ENCODE peak calls at places on chromosomes 1 and 21, in ten cellular contexts. L, W, X, B, A, H, C, R, O and S are unnamed samples.

GRCh38 chr1:203152158-203153034 is 23.2 kb downstream of the MYBPH start:
- DNase-seq in L (no peak), W (peak; percentile 42), X (peak; percentile 60), B (no peak), A (no peak), H (peak; percentile 95), C (no peak), R (peak; percentile 77), O (no peak), S (peak; percentile 96)

GRCh38 chr21:38819719-38820147 is 14.0 kb downstream of the ETS2 start:
- DNase-seq in L (no peak), W (no peak), X (no peak), B (no peak), A (peak; percentile 75), H (peak; percentile 71), C (peak; percentile 19), R (peak; percentile 83), O (no peak), S (no peak)

GRCh38 chr1:62337535-62337784 is 18.2 kb upstream of the KANK4 start:
- DNase-seq in L (no peak), W (no peak), X (no peak), B (no peak), A (no peak), H (no peak), C (no peak), R (no peak), O (no peak), S (no peak)

GRCh38 chr21:37658994-37659458 is 257.2 kb downstream of the KCNJ6 start:
- DNase-seq in L (no peak), W (no peak), X (no peak), B (no peak), A (no peak), H (peak; percentile 83), C (peak; percentile 74), R (peak; percentile 93), O (peak; percentile 67), S (peak; percentile 83)

GRCh38 chr1:104768466-104768865 is 1018.8 kb downstream of the AMY1C start:
- DNase-seq in L (no peak), W (no peak), X (no peak), B (no peak), A (no peak), H (no peak), C (no peak), R (no peak), O (no peak), S (no peak)

GRCh38 chr1:198496216-198497143 is 44.0 kb downstream of the ATP6V1G3 start:
- DNase-seq in L (no peak), W (no peak), X (no peak), B (no peak), A (no peak), H (peak; percentile 74), C (peak; percentile 59), R (peak; percentile 56), O (no peak), S (no peak)

GRCh38 chr1:232039303-232039702 is 412.7 kb downstream of the DISC1 start:
- DNase-seq in L (no peak), W (no peak), X (no peak), B (no peak), A (no peak), H (peak; percentile 78), C (no peak), R (peak; percentile 33), O (no peak), S (no peak)

GRCh38 chr1:4019606-4020331 is 119.7 kb upstream of the C1orf174 start:
- DNase-seq in L (peak; percentile 25), W (no peak), X (no peak), B (no peak), A (no peak), H (no peak), C (no peak), R (no peak), O (peak; percentile 52), S (no peak)

GRCh38 chr1:191643060-191643459 is 515.2 kb upstream of the RGS18 start:
- DNase-seq in L (no peak), W (no peak), X (no peak), B (no peak), A (no peak), H (no peak), C (no peak), R (no peak), O (no peak), S (no peak)

GRCh38 chr21:23664193-23664694 is 1943.0 kb downstream of the MRPL39 start:
- DNase-seq in L (no peak), W (no peak), X (no peak), B (no peak), A (no peak), H (no peak), C (no peak), R (no peak), O (no peak), S (no peak)

GRCh38 chr1:7810395-7810794 is 26.3 kb downstream of the PER3 start:
- DNase-seq in L (no peak), W (no peak), X (no peak), B (no peak), A (no peak), H (peak; percentile 85), C (no peak), R (peak; percentile 95), O (no peak), S (peak; percentile 66)

GRCh38 chr1:170537798-170538503 is 6.0 kb downstream of the GORAB start:
- DNase-seq in L (no peak), W (no peak), X (no peak), B (no peak), A (no peak), H (peak; percentile 49), C (no peak), R (peak; percentile 52), O (no peak), S (no peak)

GRCh38 chr1:23446644-23447310 is 22.2 kb upstream of the TCEA3 start:
- DNase-seq in L (no peak), W (no peak), X (no peak), B (no peak), A (no peak), H (no peak), C (no peak), R (peak; percentile 45), O (no peak), S (no peak)

GRCh38 chr1:156337052-156337887 is 822 bp downstream of the CCT3 start:
- DNase-seq in L (no peak), W (no peak), X (no peak), B (no peak), A (no peak), H (peak; percentile 29), C (no peak), R (no peak), O (no peak), S (no peak)

GRCh38 chr1:62621907-62622306 is 24.6 kb downstream of the ANGPTL3 start:
- DNase-seq in L (no peak), W (no peak), X (no peak), B (no peak), A (no peak), H (peak; percentile 91), C (peak; percentile 88), R (peak; percentile 95), O (no peak), S (peak; percentile 61)

GRCh38 chr1:3779265-3779911 is 6.8 kb downstream of the SMIM1 start:
- DNase-seq in L (no peak), W (no peak), X (peak; percentile 30), B (no peak), A (peak; percentile 28), H (no peak), C (no peak), R (no peak), O (no peak), S (no peak)

GRCh38 chr1:47646676-47647075 is 208.8 kb downstream of the FOXD2 start:
- DNase-seq in L (no peak), W (no peak), X (no peak), B (no peak), A (no peak), H (peak; percentile 46), C (no peak), R (peak; percentile 67), O (no peak), S (no peak)

DNA sequence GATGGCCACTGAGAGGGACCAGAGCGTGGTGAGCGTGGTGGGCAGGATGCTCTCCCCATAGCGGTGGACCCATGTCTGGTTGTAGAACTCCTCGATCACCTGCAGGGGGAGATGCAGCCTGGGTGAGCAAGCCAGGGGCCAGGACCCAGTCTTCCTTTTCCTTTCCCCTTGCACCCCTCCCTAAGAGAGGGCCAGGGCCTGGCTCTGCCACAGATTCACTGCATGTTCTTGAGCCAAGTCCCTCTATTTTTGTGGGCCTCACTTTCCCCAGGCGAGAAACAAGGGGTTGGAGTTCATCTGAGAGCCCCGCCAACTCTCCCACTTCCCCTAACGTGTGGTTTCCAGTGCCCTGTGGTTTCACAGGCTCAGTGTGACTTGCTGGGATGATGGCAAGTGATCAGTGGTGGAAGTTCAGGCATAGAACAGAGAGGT is 27.5 kb downstream of the SLC2A1 start:
- DNase-seq in L (peak; percentile 77), W (peak; percentile 34), X (peak; percentile 79), B (no peak), A (no peak), H (peak; percentile 62), C (no peak), R (peak; percentile 47), O (no peak), S (no peak)
- TF ChIP-seq CTCF in L (peak; percentile 57), W (peak; percentile 50), X (peak; percentile 84), B (peak; percentile 27), A (peak; percentile 53), H (peak; percentile 66), C (peak; percentile 63), R (peak; percentile 61), O (no peak), S (peak; percentile 64)

GRCh38 chr1:19327301-19327700 is 15.2 kb downstream of the SLC66A1 start:
- DNase-seq in L (no peak), W (no peak), X (peak; percentile 19), B (no peak), A (no peak), H (no peak), C (no peak), R (no peak), O (no peak), S (no peak)
- TF ChIP-seq CTCF in L (no peak), W (no peak), X (no peak), B (no peak), A (no peak), H (no peak), C (no peak), R (no peak), O (no peak), S (no peak)

GRCh38 chr1:19096036-19096833 is 113.8 kb downstream of the UBR4 start:
- DNase-seq in L (no peak), W (peak; percentile 31), X (no peak), B (peak; percentile 47), A (peak; percentile 66), H (peak; percentile 55), C (no peak), R (peak; percentile 71), O (no peak), S (no peak)
- TF ChIP-seq CTCF in L (no peak), W (peak; percentile 22), X (peak; percentile 53), B (peak; percentile 47), A (peak; percentile 59), H (peak; percentile 57), C (peak; percentile 46), R (peak; percentile 85), O (peak; percentile 22), S (peak; percentile 66)

DNA sequence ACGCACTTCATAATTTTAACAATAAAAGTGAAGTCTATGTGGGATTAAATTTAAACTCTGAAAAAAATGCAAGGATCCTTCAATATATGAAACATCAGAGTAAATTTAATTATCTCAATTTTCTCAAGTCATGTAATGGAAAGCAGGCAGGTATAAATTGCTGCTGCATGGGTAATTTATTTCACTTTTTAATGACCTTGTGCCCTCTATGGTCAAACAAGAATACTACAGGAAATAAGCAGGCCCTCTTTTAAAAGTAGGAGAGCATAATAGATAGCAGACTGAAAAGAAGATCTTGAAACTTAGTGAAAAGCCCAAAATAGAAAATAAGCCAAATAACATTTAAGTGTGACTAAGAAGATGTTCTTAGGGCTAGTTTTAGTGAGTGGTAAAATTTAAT is 22.9 kb downstream of the BCAS2 start:
- DNase-seq in L (no peak), W (no peak), X (no peak), B (no peak), A (no peak), H (peak; percentile 24), C (no peak), R (peak; percentile 17), O (no peak), S (no peak)
- TF ChIP-seq CTCF in L (peak; percentile 48), W (peak; percentile 16), X (peak; percentile 67), B (peak; percentile 22), A (peak; percentile 38), H (peak; percentile 46), C (peak; percentile 25), R (peak; percentile 7), O (no peak), S (no peak)